ENCODE peak calls at places on chromosomes 16 and 17, in eight cellular contexts. C, A, K, L, P, V, O and T are unnamed samples.

GRCh38 chr16:17470002-17470870 is 524 bp downstream of the XYLT1 start:
- DNase-seq in L (no peak), C (no peak), K (peak; percentile 38), O (no peak), V (no peak), A (peak; percentile 10), P (peak; percentile 40), T (no peak)

GRCh38 chr17:1371893-1372590 is 28.0 kb downstream of the YWHAE start:
- DNase-seq in V (no peak), P (no peak), C (no peak), L (no peak), K (no peak), O (no peak), A (no peak), T (no peak)

GRCh38 chr17:12624221-12624620 is 41.5 kb upstream of the MYOCD start:
- DNase-seq in V (no peak), K (no peak), L (no peak), P (no peak), O (no peak), C (no peak), A (no peak), T (no peak)

GRCh38 chr16:89092013-89092412 is 1.6 kb upstream of the ACSF3 start:
- DNase-seq in V (no peak), P (no peak), O (no peak), L (no peak), A (no peak), C (no peak), K (no peak), T (no peak)

GRCh38 chr17:14741516-14741915 is 440.6 kb downstream of the HS3ST3B1 start:
- DNase-seq in V (peak; percentile 40), A (no peak), K (no peak), L (no peak), C (no peak), P (no peak), O (no peak), T (no peak)

GRCh38 chr17:10053976-10054551 is 144.3 kb downstream of the GAS7 start:
- DNase-seq in P (no peak), A (no peak), V (no peak), L (no peak), C (no peak), K (no peak), O (no peak), T (no peak)

GRCh38 chr17:11383157-11383556 is 142.1 kb downstream of the SHISA6 start:
- DNase-seq in O (no peak), K (no peak), L (no peak), A (no peak), C (no peak), P (no peak), V (no peak), T (no peak)

GRCh38 chr17:61487668-61488595 is 35.7 kb downstream of the TBX4 start:
- DNase-seq in P (no peak), V (no peak), O (no peak), L (no peak), C (no peak), K (no peak), A (no peak), T (no peak)

GRCh38 chr17:82835766-82836512 is 3.9 kb downstream of the ZNF750 start:
- DNase-seq in L (no peak), K (no peak), P (peak; percentile 13), V (no peak), C (no peak), O (no peak), A (no peak), T (no peak)

GRCh38 chr17:46826116-46826515 is 7.6 kb upstream of the WNT3 start:
- DNase-seq in C (no peak), K (no peak), V (no peak), L (no peak), P (no peak), O (no peak), A (no peak), T (no peak)

GRCh38 chr16:28915181-28915580 is 9.9 kb downstream of the RABEP2 start:
- DNase-seq in O (no peak), C (no peak), V (peak; percentile 51), L (no peak), K (no peak), P (no peak), A (no peak), T (no peak)

GRCh38 chr16:17313085-17313611 is 157.6 kb downstream of the XYLT1 start:
- DNase-seq in C (no peak), A (no peak), V (no peak), K (no peak), P (peak; percentile 47), L (peak; percentile 24), O (no peak), T (no peak)

GRCh38 chr17:48954300-48954755 is 9.7 kb upstream of the SNF8 start:
- DNase-seq in V (peak; percentile 81), O (no peak), P (no peak), C (peak; percentile 56), K (no peak), A (no peak), L (no peak), T (no peak)

GRCh38 chr16:23374721-23375120 is 72.6 kb downstream of the SCNN1B start:
- DNase-seq in K (no peak), P (no peak), C (peak; percentile 43), O (no peak), L (no peak), V (peak; percentile 35), A (no peak), T (no peak)

GRCh38 chr16:81466351-81466960 is 21.8 kb downstream of the CMIP start:
- DNase-seq in L (no peak), O (no peak), V (no peak), P (peak; percentile 76), A (no peak), K (no peak), C (no peak), T (no peak)

GRCh38 chr17:74759243-74759801 is 10.9 kb downstream of the NHERF1 start:
- DNase-seq in C (peak; percentile 52), O (no peak), K (peak; percentile 58), P (no peak), V (no peak), A (no peak), L (no peak), T (no peak)

GRCh38 chr17:42281571-42282096 is 5.4 kb upstream of the STAT5B start:
- DNase-seq in O (no peak), P (no peak), V (no peak), K (no peak), L (no peak), C (no peak), A (no peak), T (no peak)

GRCh38 chr17:47742319-47743181 is 9.5 kb downstream of the TBX21 start:
- DNase-seq in L (no peak), C (no peak), A (no peak), V (peak; percentile 15), K (peak; percentile 56), P (no peak), O (no peak), T (no peak)

GRCh38 chr17:40327735-40328385 is 18.9 kb downstream of the RARA start:
- DNase-seq in L (no peak), K (no peak), P (peak; percentile 69), O (no peak), C (no peak), V (no peak), A (no peak), T (no peak)

GRCh38 chr17:2262146-2262587 is 41.4 kb downstream of the SMG6 start:
- DNase-seq in C (no peak), P (no peak), A (no peak), L (no peak), V (peak; percentile 70), K (no peak), O (peak; percentile 12), T (no peak)

GRCh38 chr17:33967608-33968349 is 287.3 kb upstream of the CCL2 start:
- DNase-seq in O (no peak), P (no peak), K (no peak), C (no peak), L (no peak), A (no peak), V (no peak), T (no peak)

GRCh38 chr17:78899361-78900260 is 3.4 kb downstream of the CEP295NL start:
- DNase-seq in L (peak; percentile 53), K (no peak), C (peak; percentile 16), O (no peak), V (no peak), A (no peak), P (no peak), T (no peak)

GRCh38 chr16:89828199-89828869 is at the start of gene SPIRE2:
- DNase-seq in O (peak; percentile 65), P (peak; percentile 34), C (peak; percentile 67), L (peak; percentile 42), V (peak; percentile 70), K (peak; percentile 79), A (peak; percentile 63), T (no peak)